ENCODE peak calls at places on chromosomes 12 and 14, in six cellular contexts. B is cardiac fibroblast, C is cardiac muscle cell, D is sigmoid colon, N is left ventricle myocardium inferior, S is astrocyte. M is an unnamed sample.

GRCh38 chr12:55965941-55966407 is at the start of gene PMEL:
- DNase-seq in B (no peak), C (no peak), D (peak; percentile 40), N (no peak), S (no peak), M (no peak)

GRCh38 chr14:51014625-51015024 is 70.3 kb upstream of the PYGL start:
- DNase-seq in B (no peak), C (no peak), D (no peak), N (no peak), S (no peak), M (no peak)

GRCh38 chr14:50985816-50986396 is 41.6 kb upstream of the PYGL start:
- DNase-seq in B (no peak), C (no peak), D (no peak), N (no peak), S (no peak), M (no peak)

GRCh38 chr12:10082057-10082874 is 16.5 kb downstream of the CLEC1A start:
- DNase-seq in B (no peak), C (no peak), D (no peak), N (no peak), S (no peak), M (no peak)

GRCh38 chr12:92827836-92828431 is 101.2 kb downstream of the EEA1 start:
- DNase-seq in B (peak; percentile 70), C (peak; percentile 51), D (no peak), N (no peak), S (peak; percentile 7), M (peak; percentile 59)

GRCh38 chr12:96447256-96447655 is 42.1 kb upstream of the CFAP54 start:
- DNase-seq in B (peak; percentile 24), C (no peak), D (no peak), N (no peak), S (no peak), M (no peak)

GRCh38 chr12:121128908-121129704 is 3.6 kb upstream of the P2RX7 start:
- DNase-seq in B (peak; percentile 80), C (no peak), D (peak; percentile 94), N (peak; percentile 78), S (no peak), M (peak; percentile 94)

GRCh38 chr12:6827437-6827894 is 741 bp upstream of the P3H3 start:
- DNase-seq in B (peak; percentile 84), C (peak; percentile 91), D (peak; percentile 97), N (peak; percentile 89), S (peak; percentile 61), M (peak; percentile 66)

GRCh38 chr12:51911788-51912711 is 4.7 kb downstream of the ACVRL1 start:
- DNase-seq in B (peak; percentile 51), C (no peak), D (peak; percentile 72), N (no peak), S (no peak), M (no peak)

GRCh38 chr12:12441891-12442461 is 85.1 kb downstream of the BORCS5 start:
- DNase-seq in B (peak; percentile 51), C (peak; percentile 50), D (no peak), N (no peak), S (peak; percentile 64), M (peak; percentile 93)

GRCh38 chr12:109892748-109893147 is 7.3 kb upstream of the TCHP start:
- DNase-seq in B (no peak), C (no peak), D (no peak), N (no peak), S (no peak), M (peak; percentile 39)

GRCh38 chr14:105364100-105364708 is 34.1 kb upstream of the TEX22 start:
- DNase-seq in B (peak; percentile 50), C (no peak), D (no peak), N (peak; percentile 38), S (peak; percentile 61), M (peak; percentile 32)

GRCh38 chr12:68048648-68049297 is 59.5 kb downstream of the IFNG-AS1 start:
- DNase-seq in B (no peak), C (no peak), D (no peak), N (no peak), S (no peak), M (no peak)

DNA sequence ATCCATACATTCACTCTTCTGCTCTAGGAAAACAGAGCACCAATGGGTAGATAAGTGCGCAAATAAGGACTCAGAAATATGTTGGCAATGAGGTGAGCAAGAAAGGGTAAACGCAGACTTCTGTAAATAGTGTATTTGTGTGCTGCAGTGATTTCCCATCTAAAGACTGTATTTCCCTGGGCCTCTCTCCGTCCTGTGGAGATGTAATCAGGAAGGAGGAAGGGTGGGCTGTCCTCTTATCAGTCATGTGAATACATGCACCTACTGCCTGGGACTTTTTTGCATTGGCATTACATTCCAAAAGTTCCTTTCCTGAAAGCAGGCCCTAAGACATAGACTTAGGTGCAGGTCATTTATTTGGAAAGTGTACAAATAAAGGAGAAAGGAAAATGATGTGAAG is 114.5 kb downstream of the OTOGL start:
- DNase-seq in B (no peak), C (no peak), D (no peak), N (no peak), S (no peak), M (no peak)
- H3K4me3 ChIP-seq in B (no peak overlapping the region), C (no peak overlapping the region), D (no peak overlapping the region), N (no peak overlapping the region), S (no peak overlapping the region), M (no peak overlapping the region)

GRCh38 chr12:31318870-31319269 is 7.1 kb downstream of the SINHCAF start:
- DNase-seq in B (no peak), C (no peak), D (no peak), N (no peak), S (no peak), M (no peak)
- H3K4me3 ChIP-seq in B (no peak overlapping the region), C (no peak overlapping the region), D (no peak overlapping the region), N (no peak overlapping the region), S (no peak overlapping the region), M (no peak overlapping the region)

GRCh38 chr14:63887899-63888298 is 35.1 kb downstream of the SYNE2 start:
- DNase-seq in B (no peak), C (no peak), D (no peak), N (no peak), S (no peak), M (no peak)
- H3K4me3 ChIP-seq in B (no peak overlapping the region), C (no peak overlapping the region), D (no peak overlapping the region), N (no peak overlapping the region), S (no peak overlapping the region), M (no peak overlapping the region)

GRCh38 chr12:102954143-102954542 is 3.3 kb upstream of the ASCL1 start:
- DNase-seq in B (no peak), C (no peak), D (no peak), N (no peak), S (no peak), M (no peak)

GRCh38 chr12:102950107-102950949 is 7.1 kb upstream of the ASCL1 start:
- DNase-seq in B (no peak), C (peak; percentile 55), D (no peak), N (no peak), S (no peak), M (no peak)

GRCh38 chr12:102953221-102953620 is 4.3 kb upstream of the ASCL1 start:
- DNase-seq in B (no peak), C (no peak), D (no peak), N (no peak), S (no peak), M (no peak)

GRCh38 chr12:102948941-102949352 is 8.5 kb upstream of the ASCL1 start:
- DNase-seq in B (peak; percentile 53), C (peak; percentile 59), D (no peak), N (peak; percentile 21), S (no peak), M (peak; percentile 22)

DNA sequence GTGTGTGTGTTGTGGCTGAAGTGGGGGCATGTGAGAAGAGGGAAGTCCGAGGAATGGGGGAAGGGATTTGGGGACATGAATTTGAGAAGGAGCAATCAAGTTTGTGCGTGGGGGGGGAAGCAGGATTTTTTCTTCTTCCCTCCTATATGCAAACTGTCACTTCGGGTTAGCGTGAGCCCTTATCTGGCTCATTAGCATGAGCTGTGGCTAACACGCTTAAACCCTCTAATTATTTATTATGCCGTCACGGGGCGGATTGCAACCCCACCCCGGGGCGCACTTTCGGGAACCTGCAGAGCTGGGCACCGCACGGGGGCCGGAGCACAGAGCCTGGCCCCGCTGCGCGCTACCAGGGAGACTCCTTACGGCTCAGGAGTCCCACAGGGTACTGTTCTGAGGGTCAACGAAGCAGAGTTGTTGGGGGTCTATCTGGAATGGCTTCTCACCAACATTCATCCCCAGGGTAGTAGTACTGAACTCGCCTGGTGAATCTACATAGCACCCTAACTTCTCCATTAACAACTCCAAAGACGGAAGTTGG is 6.5 kb upstream of the ASCL1 start:
- DNase-seq in B (no peak), C (no peak), D (no peak), N (no peak), S (no peak), M (no peak)
- H3K4me3 ChIP-seq in B (no peak overlapping the region), C (no peak overlapping the region), D (no peak overlapping the region), N (no peak overlapping the region), S (no peak overlapping the region), M (no peak overlapping the region)

GRCh38 chr14:60736494-60736893 is 1.9 kb downstream of the MNAT1 start:
- DNase-seq in B (peak; percentile 66), C (peak; percentile 5), D (no peak), N (no peak), S (peak; percentile 81), M (no peak)
- H3K4me3 ChIP-seq in B (no peak overlapping the region), C (peak overlapping the region; percentile 86), D (no peak overlapping the region), N (peak overlapping the region; percentile 94), S (peak overlapping the region; percentile 99), M (no peak overlapping the region)

DNA sequence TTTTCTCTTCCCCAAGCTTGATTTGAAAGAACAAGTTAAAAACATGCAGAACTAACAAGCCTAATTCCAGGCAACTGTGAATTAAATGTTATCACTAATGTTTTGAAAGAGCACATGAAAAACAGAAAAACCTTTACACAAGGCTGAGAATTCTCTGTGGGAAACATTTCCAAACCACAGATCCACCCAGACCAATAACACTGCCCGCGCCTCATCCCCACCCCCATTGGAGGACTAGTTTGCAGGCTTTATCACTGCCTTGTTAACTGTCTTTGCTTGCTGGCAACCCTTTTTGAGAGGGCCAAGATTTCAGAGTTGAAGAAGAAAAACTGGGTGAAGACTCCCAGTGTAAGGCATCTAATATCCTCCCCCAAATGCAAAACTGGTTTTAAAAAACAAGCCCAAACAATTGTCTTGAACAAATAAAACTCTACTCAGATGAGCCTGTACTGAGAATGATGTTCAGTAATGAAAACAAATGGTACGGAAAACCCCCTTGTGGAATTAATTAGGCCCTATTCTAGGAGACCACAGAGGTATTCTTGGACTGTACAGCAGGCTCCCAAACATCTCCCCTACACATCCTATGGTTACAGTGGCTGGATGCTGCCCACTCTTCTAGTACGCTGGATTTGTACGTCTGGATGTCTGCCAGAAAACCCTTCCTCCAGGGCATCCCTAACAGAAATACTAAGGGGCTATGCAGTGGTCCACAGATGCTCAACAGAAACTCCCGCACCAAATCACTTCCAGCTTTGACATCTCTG is 5.8 kb downstream of the MAX start:
- DNase-seq in B (peak; percentile 62), C (no peak), D (no peak), N (no peak), S (peak; percentile 54), M (peak; percentile 24)
- H3K4me3 ChIP-seq in B (no peak overlapping the region), C (no peak overlapping the region), D (no peak overlapping the region), N (peak overlapping the region; percentile 10), S (no peak overlapping the region), M (no peak overlapping the region)

GRCh38 chr12:104315326-104316224 is 12.0 kb downstream of the EID3 start:
- DNase-seq in B (no peak), C (no peak), D (no peak), N (no peak), S (no peak), M (no peak)
- H3K4me3 ChIP-seq in B (no peak overlapping the region), C (no peak overlapping the region), D (no peak overlapping the region), N (no peak overlapping the region), S (no peak overlapping the region), M (no peak overlapping the region)

GRCh38 chr12:119440961-119441360 is 106.4 kb downstream of the CCDC60 start:
- DNase-seq in B (no peak), C (no peak), D (no peak), N (no peak), S (no peak), M (no peak)
- H3K4me3 ChIP-seq in B (no peak overlapping the region), C (no peak overlapping the region), D (no peak overlapping the region), N (no peak overlapping the region), S (no peak overlapping the region), M (no peak overlapping the region)

M was measured in Jurkat, Clone E6-1.